ENCODE peak calls at places on chromosomes 3 and 15, in five cellular contexts. One of them, this sample, is unnamed.

GRCh38 chr3:177831361-177831760 is 634.1 kb upstream of the TBL1XR1 start:
- DNase-seq in CD8-positive, alpha-beta T cell: no peak
- DNase-seq in psoas muscle: no peak
- DNase-seq in HepG2: no peak
- DNase-seq in AG09319: no peak
- DNase-seq in this sample: no peak

GRCh38 chr3:38457111-38458003 is 3.7 kb downstream of the ACVR2B start:
- DNase-seq in CD8-positive, alpha-beta T cell: no peak
- DNase-seq in psoas muscle: no peak
- DNase-seq in HepG2: no peak
- DNase-seq in AG09319: no peak
- DNase-seq in this sample: no peak

GRCh38 chr3:54131026-54131605 is 8.8 kb downstream of the CACNA2D3 start:
- DNase-seq in CD8-positive, alpha-beta T cell: no peak
- DNase-seq in psoas muscle: no peak
- DNase-seq in HepG2: no peak
- DNase-seq in AG09319: no peak
- DNase-seq in this sample: no peak

GRCh38 chr3:124509884-124510283 is 220.4 kb upstream of the UMPS start:
- DNase-seq in CD8-positive, alpha-beta T cell: no peak
- DNase-seq in psoas muscle: no peak
- DNase-seq in HepG2: no peak
- DNase-seq in AG09319: no peak
- DNase-seq in this sample: no peak

GRCh38 chr3:55486857-55487375 is at the start of gene WNT5A:
- DNase-seq in CD8-positive, alpha-beta T cell: no peak
- DNase-seq in psoas muscle: peak
- DNase-seq in HepG2: no peak
- DNase-seq in AG09319: no peak
- DNase-seq in this sample: no peak

GRCh38 chr15:25939122-25939521 is 76.0 kb upstream of the ATP10A start:
- DNase-seq in CD8-positive, alpha-beta T cell: no peak
- DNase-seq in psoas muscle: no peak
- DNase-seq in HepG2: no peak
- DNase-seq in AG09319: no peak
- DNase-seq in this sample: no peak

GRCh38 chr3:16181361-16181760 is 6.9 kb downstream of the GALNT15 start:
- DNase-seq in CD8-positive, alpha-beta T cell: no peak
- DNase-seq in psoas muscle: peak
- DNase-seq in HepG2: no peak
- DNase-seq in AG09319: no peak
- DNase-seq in this sample: no peak

GRCh38 chr3:86958534-86958933 is 32.4 kb downstream of the VGLL3 start:
- DNase-seq in CD8-positive, alpha-beta T cell: no peak
- DNase-seq in psoas muscle: no peak
- DNase-seq in HepG2: no peak
- DNase-seq in AG09319: peak
- DNase-seq in this sample: peak

GRCh38 chr3:134485075-134485536 is 679 bp downstream of the ANAPC13 start:
- DNase-seq in CD8-positive, alpha-beta T cell: no peak
- DNase-seq in psoas muscle: peak
- DNase-seq in HepG2: peak
- DNase-seq in AG09319: no peak
- DNase-seq in this sample: no peak

GRCh38 chr3:179149239-179149887 is 1.2 kb downstream of the PIK3CA start:
- DNase-seq in CD8-positive, alpha-beta T cell: peak
- DNase-seq in psoas muscle: no peak
- DNase-seq in HepG2: peak
- DNase-seq in AG09319: no peak
- DNase-seq in this sample: no peak

GRCh38 chr3:160612386-160613115 is 47.2 kb upstream of the KPNA4 start:
- DNase-seq in CD8-positive, alpha-beta T cell: no peak
- DNase-seq in psoas muscle: no peak
- DNase-seq in HepG2: no peak
- DNase-seq in AG09319: no peak
- DNase-seq in this sample: no peak

GRCh38 chr3:43156812-43157455 is 51.1 kb upstream of the POMGNT2 start:
- DNase-seq in CD8-positive, alpha-beta T cell: no peak
- DNase-seq in psoas muscle: no peak
- DNase-seq in HepG2: no peak
- DNase-seq in AG09319: no peak
- DNase-seq in this sample: no peak

GRCh38 chr3:43155016-43155415 is 49.1 kb upstream of the POMGNT2 start:
- DNase-seq in CD8-positive, alpha-beta T cell: no peak
- DNase-seq in psoas muscle: no peak
- DNase-seq in HepG2: no peak
- DNase-seq in AG09319: no peak
- DNase-seq in this sample: no peak

GRCh38 chr3:43153189-43154083 is 47.6 kb upstream of the POMGNT2 start:
- DNase-seq in CD8-positive, alpha-beta T cell: no peak
- DNase-seq in psoas muscle: peak
- DNase-seq in HepG2: no peak
- DNase-seq in AG09319: peak
- DNase-seq in this sample: no peak

GRCh38 chr3:43152649-43153048 is 46.8 kb upstream of the POMGNT2 start:
- DNase-seq in CD8-positive, alpha-beta T cell: no peak
- DNase-seq in psoas muscle: no peak
- DNase-seq in HepG2: no peak
- DNase-seq in AG09319: no peak
- DNase-seq in this sample: no peak

DNA sequence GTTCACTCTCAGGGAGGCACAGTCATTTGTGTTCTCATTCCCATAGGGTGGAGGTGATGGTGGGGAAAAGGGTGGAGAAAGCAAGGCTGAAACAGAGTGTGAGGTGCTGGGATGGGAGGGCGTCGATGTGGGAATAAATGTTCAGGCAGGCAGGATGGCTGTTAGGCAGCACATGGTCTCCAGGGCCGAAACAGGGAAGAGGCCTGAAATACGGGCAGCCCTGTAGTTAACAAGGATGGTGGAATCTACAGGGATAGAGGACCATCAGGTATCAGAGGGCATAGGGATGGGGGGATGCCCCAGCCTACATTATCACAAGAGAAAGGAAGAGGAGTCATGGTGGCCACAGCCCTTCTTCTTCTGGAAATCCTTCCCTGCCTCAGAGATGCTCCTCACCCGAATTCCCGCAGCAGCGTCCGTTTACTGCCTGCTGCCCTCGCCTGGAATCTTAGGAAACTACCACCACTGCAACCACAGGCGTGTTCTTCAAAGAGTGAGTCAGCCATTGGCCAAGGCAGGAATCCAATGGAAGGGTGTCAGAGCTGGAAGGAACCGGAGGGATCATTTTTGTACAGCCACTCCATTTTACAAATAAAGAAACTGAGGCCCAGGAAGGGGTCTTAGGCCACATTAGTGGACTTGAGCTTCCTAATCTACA is 49.7 kb upstream of the POMGNT2 start:
- DNase-seq in CD8-positive, alpha-beta T cell: no peak
- DNase-seq in psoas muscle: peak
- DNase-seq in HepG2: peak
- DNase-seq in AG09319: peak
- DNase-seq in this sample: peak
- TF ChIP-seq CTCF in CD8-positive, alpha-beta T cell: no peak
- TF ChIP-seq CTCF in psoas muscle: peak
- TF ChIP-seq CTCF in HepG2: peak
- TF ChIP-seq CTCF in AG09319: peak
- TF ChIP-seq CTCF in this sample: peak

DNA sequence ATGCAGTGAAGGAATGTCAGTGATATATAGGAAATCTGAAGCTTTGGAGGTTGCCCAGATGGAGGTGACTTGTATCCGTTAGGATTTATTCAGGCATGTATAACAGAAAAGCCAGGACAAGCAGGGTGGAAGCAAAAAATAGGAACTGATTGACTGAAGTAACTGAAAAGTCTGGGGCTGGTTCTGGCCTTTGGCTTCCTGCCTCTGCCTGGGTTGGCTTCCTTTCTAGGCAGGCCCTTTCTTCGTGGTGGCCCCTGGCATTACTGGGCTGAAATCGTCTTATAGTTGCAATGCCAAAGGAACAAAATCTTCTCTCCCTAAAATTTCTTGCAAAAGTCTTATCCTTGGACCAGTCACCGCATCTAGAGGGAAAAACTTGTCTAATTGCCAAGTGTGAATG is 386.1 kb downstream of the PTPRG start:
- DNase-seq in CD8-positive, alpha-beta T cell: no peak
- DNase-seq in psoas muscle: no peak
- DNase-seq in HepG2: no peak
- DNase-seq in AG09319: no peak
- DNase-seq in this sample: no peak
- TF ChIP-seq CTCF in CD8-positive, alpha-beta T cell: no peak
- TF ChIP-seq CTCF in psoas muscle: no peak
- TF ChIP-seq CTCF in HepG2: no peak
- TF ChIP-seq CTCF in AG09319: no peak
- TF ChIP-seq CTCF in this sample: no peak

GRCh38 chr3:25239042-25239441 is 189.0 kb upstream of the RARB start:
- DNase-seq in CD8-positive, alpha-beta T cell: no peak
- DNase-seq in psoas muscle: no peak
- DNase-seq in HepG2: no peak
- DNase-seq in AG09319: no peak
- DNase-seq in this sample: no peak

GRCh38 chr3:25237602-25238001 is 190.5 kb upstream of the RARB start:
- DNase-seq in CD8-positive, alpha-beta T cell: no peak
- DNase-seq in psoas muscle: no peak
- DNase-seq in HepG2: no peak
- DNase-seq in AG09319: no peak
- DNase-seq in this sample: no peak

GRCh38 chr3:25229584-25229983 is 198.5 kb upstream of the RARB start:
- DNase-seq in CD8-positive, alpha-beta T cell: no peak
- DNase-seq in psoas muscle: no peak
- DNase-seq in HepG2: no peak
- DNase-seq in AG09319: no peak
- DNase-seq in this sample: no peak

GRCh38 chr3:25235033-25235432 is 193.0 kb upstream of the RARB start:
- DNase-seq in CD8-positive, alpha-beta T cell: no peak
- DNase-seq in psoas muscle: no peak
- DNase-seq in HepG2: no peak
- DNase-seq in AG09319: no peak
- DNase-seq in this sample: peak

GRCh38 chr3:25235471-25235870 is 192.6 kb upstream of the RARB start:
- DNase-seq in CD8-positive, alpha-beta T cell: no peak
- DNase-seq in psoas muscle: no peak
- DNase-seq in HepG2: no peak
- DNase-seq in AG09319: no peak
- DNase-seq in this sample: peak
- TF ChIP-seq CTCF in CD8-positive, alpha-beta T cell: no peak
- TF ChIP-seq CTCF in psoas muscle: no peak
- TF ChIP-seq CTCF in HepG2: no peak
- TF ChIP-seq CTCF in AG09319: no peak
- TF ChIP-seq CTCF in this sample: no peak

GRCh38 chr15:31805090-31805662 is 225.1 kb upstream of the CHRNA7 start:
- DNase-seq in CD8-positive, alpha-beta T cell: no peak
- DNase-seq in psoas muscle: no peak
- DNase-seq in HepG2: no peak
- DNase-seq in AG09319: no peak
- DNase-seq in this sample: no peak

GRCh38 chr15:31803388-31803884 is 226.9 kb upstream of the CHRNA7 start:
- DNase-seq in CD8-positive, alpha-beta T cell: no peak
- DNase-seq in psoas muscle: no peak
- DNase-seq in HepG2: no peak
- DNase-seq in AG09319: no peak
- DNase-seq in this sample: no peak

GRCh38 chr15:31802761-31803160 is 227.6 kb upstream of the CHRNA7 start:
- DNase-seq in CD8-positive, alpha-beta T cell: no peak
- DNase-seq in psoas muscle: no peak
- DNase-seq in HepG2: no peak
- DNase-seq in AG09319: no peak
- DNase-seq in this sample: no peak

GRCh38 chr15:31799711-31800321 is 230.5 kb upstream of the CHRNA7 start:
- DNase-seq in CD8-positive, alpha-beta T cell: no peak
- DNase-seq in psoas muscle: no peak
- DNase-seq in HepG2: no peak
- DNase-seq in AG09319: no peak
- DNase-seq in this sample: no peak

GRCh38 chr15:31801152-31801551 is 229.2 kb upstream of the CHRNA7 start:
- DNase-seq in CD8-positive, alpha-beta T cell: no peak
- DNase-seq in psoas muscle: no peak
- DNase-seq in HepG2: no peak
- DNase-seq in AG09319: no peak
- DNase-seq in this sample: no peak
- TF ChIP-seq CTCF in CD8-positive, alpha-beta T cell: no peak
- TF ChIP-seq CTCF in psoas muscle: no peak
- TF ChIP-seq CTCF in HepG2: no peak
- TF ChIP-seq CTCF in AG09319: no peak
- TF ChIP-seq CTCF in this sample: no peak

This sample was measured in BJ.